ENCODE peak calls at places on chromosomes 7 and 10, in four cellular contexts. One of them, this sample, is unnamed.

GRCh38 chr10:904403-904802 is 27.1 kb downstream of the LARP4B start:
- DNase-seq in K562: no peak
- DNase-seq in WTC11: no peak
- DNase-seq in HepG2: no peak
- DNase-seq in this sample: no peak

GRCh38 chr7:17601921-17602320 is 303.5 kb downstream of the AHR start:
- DNase-seq in K562: no peak
- DNase-seq in WTC11: no peak
- DNase-seq in HepG2: no peak
- DNase-seq in this sample: no peak

GRCh38 chr10:72009430-72010081 is 45.4 kb downstream of the CHST3 start:
- DNase-seq in K562: no peak
- DNase-seq in WTC11: no peak
- DNase-seq in HepG2: no peak
- DNase-seq in this sample: no peak

GRCh38 chr10:78684954-78685353 is 383.8 kb upstream of the ZMIZ1 start:
- DNase-seq in K562: no peak
- DNase-seq in WTC11: no peak
- DNase-seq in HepG2: no peak
- DNase-seq in this sample: no peak

GRCh38 chr7:114212753-114213439 is 201.7 kb upstream of the FOXP2 start:
- DNase-seq in K562: no peak
- DNase-seq in WTC11: no peak
- DNase-seq in HepG2: no peak
- DNase-seq in this sample: no peak

GRCh38 chr7:44187636-44188416 is 1.4 kb downstream of the GCK start:
- DNase-seq in K562: no peak
- DNase-seq in WTC11: no peak
- DNase-seq in HepG2: no peak
- DNase-seq in this sample: no peak

GRCh38 chr7:26508917-26509316 is 217.3 kb downstream of the SNX10 start:
- DNase-seq in K562: no peak
- DNase-seq in WTC11: no peak
- DNase-seq in HepG2: no peak
- DNase-seq in this sample: no peak

GRCh38 chr10:50216894-50217293 is 34.4 kb downstream of the ASAH2 start:
- DNase-seq in K562: no peak
- DNase-seq in WTC11: no peak
- DNase-seq in HepG2: peak; percentile 46
- DNase-seq in this sample: no peak

GRCh38 chr10:26172126-26172525 is 44.4 kb upstream of the GAD2 start:
- DNase-seq in K562: peak; percentile 1
- DNase-seq in WTC11: peak; percentile 50
- DNase-seq in HepG2: no peak
- DNase-seq in this sample: no peak

GRCh38 chr10:98886686-98887085 is 349.0 kb downstream of the HPSE2 start:
- DNase-seq in K562: no peak
- DNase-seq in WTC11: no peak
- DNase-seq in HepG2: no peak
- DNase-seq in this sample: no peak

GRCh38 chr10:76729804-76730203 is 907.8 kb downstream of the KCNMA1 start:
- DNase-seq in K562: no peak
- DNase-seq in WTC11: no peak
- DNase-seq in HepG2: no peak
- DNase-seq in this sample: no peak

GRCh38 chr10:44244745-44245600 is 139.9 kb downstream of the CXCL12 start:
- DNase-seq in K562: no peak
- DNase-seq in WTC11: no peak
- DNase-seq in HepG2: peak; percentile 80
- DNase-seq in this sample: no peak

GRCh38 chr7:95861041-95861440 is 88.7 kb downstream of the DYNC1I1 start:
- DNase-seq in K562: no peak
- DNase-seq in WTC11: no peak
- DNase-seq in HepG2: no peak
- DNase-seq in this sample: no peak

GRCh38 chr10:96073722-96074121 is 30.3 kb downstream of the CCNJ start:
- DNase-seq in K562: peak; percentile 36
- DNase-seq in WTC11: no peak
- DNase-seq in HepG2: no peak
- DNase-seq in this sample: no peak

GRCh38 chr7:116591202-116592040 is 66.6 kb downstream of the CAV1 start:
- DNase-seq in K562: peak; percentile 21
- DNase-seq in WTC11: no peak
- DNase-seq in HepG2: no peak
- DNase-seq in this sample: no peak

GRCh38 chr7:66140924-66141323 is 26.3 kb downstream of the CRCP start:
- DNase-seq in K562: peak; percentile 42
- DNase-seq in WTC11: peak; percentile 46
- DNase-seq in HepG2: no peak
- DNase-seq in this sample: peak; percentile 31

GRCh38 chr10:101617102-101617823 is 29.1 kb downstream of the DPCD start:
- DNase-seq in K562: no peak
- DNase-seq in WTC11: no peak
- DNase-seq in HepG2: no peak
- DNase-seq in this sample: no peak

GRCh38 chr10:92366412-92367021 is 75.5 kb downstream of the MARCHF5 start:
- DNase-seq in K562: no peak
- DNase-seq in WTC11: no peak
- DNase-seq in HepG2: no peak
- DNase-seq in this sample: no peak

GRCh38 chr10:93912443-93912842 is 18.7 kb downstream of the SLC35G1 start:
- DNase-seq in K562: no peak
- DNase-seq in WTC11: no peak
- DNase-seq in HepG2: no peak
- DNase-seq in this sample: no peak

GRCh38 chr10:490256-490655 is 199.2 kb downstream of the DIP2C start:
- DNase-seq in K562: no peak
- DNase-seq in WTC11: no peak
- DNase-seq in HepG2: no peak
- DNase-seq in this sample: no peak

GRCh38 chr7:155860840-155861479 is 48.7 kb upstream of the SHH start:
- DNase-seq in K562: no peak
- DNase-seq in WTC11: no peak
- DNase-seq in HepG2: no peak
- DNase-seq in this sample: no peak

GRCh38 chr7:123143206-123143605 is 56.6 kb downstream of the SLC13A1 start:
- DNase-seq in K562: no peak
- DNase-seq in WTC11: no peak
- DNase-seq in HepG2: no peak
- DNase-seq in this sample: no peak

GRCh38 chr7:37337522-37337921 is 111.1 kb downstream of the ELMO1 start:
- DNase-seq in K562: no peak
- DNase-seq in WTC11: no peak
- DNase-seq in HepG2: no peak
- DNase-seq in this sample: no peak
- TF ChIP-seq ELF4 in K562: no peak
- TF ChIP-seq ELF4 in WTC11: no peak
- TF ChIP-seq ELF4 in HepG2: no peak
- TF ChIP-seq ELF4 in this sample: no peak

GRCh38 chr7:121474301-121474673 is 78.2 kb upstream of the FAM3C start:
- DNase-seq in K562: no peak
- DNase-seq in WTC11: no peak
- DNase-seq in HepG2: no peak
- DNase-seq in this sample: no peak

GRCh38 chr7:121479466-121479865 is 83.4 kb upstream of the FAM3C start:
- DNase-seq in K562: no peak
- DNase-seq in WTC11: no peak
- DNase-seq in HepG2: no peak
- DNase-seq in this sample: no peak

GRCh38 chr7:121475806-121476205 is 79.7 kb upstream of the FAM3C start:
- DNase-seq in K562: no peak
- DNase-seq in WTC11: no peak
- DNase-seq in HepG2: peak; percentile 30
- DNase-seq in this sample: no peak

GRCh38 chr7:121473645-121474300 is 77.7 kb upstream of the FAM3C start:
- DNase-seq in K562: no peak
- DNase-seq in WTC11: no peak
- DNase-seq in HepG2: no peak
- DNase-seq in this sample: no peak
- TF ChIP-seq ELF4 in K562: no peak
- TF ChIP-seq ELF4 in WTC11: no peak
- TF ChIP-seq ELF4 in HepG2: no peak
- TF ChIP-seq ELF4 in this sample: no peak

GRCh38 chr7:47581821-47582747 is at the start of gene TNS3:
- DNase-seq in K562: no peak
- DNase-seq in WTC11: peak; percentile 68
- DNase-seq in HepG2: no peak
- DNase-seq in this sample: peak; percentile 69

GRCh38 chr7:47580175-47580701 is 1.7 kb downstream of the TNS3 start:
- DNase-seq in K562: no peak
- DNase-seq in WTC11: no peak
- DNase-seq in HepG2: peak; percentile 91
- DNase-seq in this sample: no peak

GRCh38 chr7:47582748-47583740 is 1.1 kb upstream of the TNS3 start:
- DNase-seq in K562: no peak
- DNase-seq in WTC11: no peak
- DNase-seq in HepG2: no peak
- DNase-seq in this sample: no peak

GRCh38 chr7:47580811-47581331 is 1.0 kb downstream of the TNS3 start:
- DNase-seq in K562: no peak
- DNase-seq in WTC11: no peak
- DNase-seq in HepG2: peak; percentile 12
- DNase-seq in this sample: no peak

GRCh38 chr7:47581442-47581820 is 480 bp downstream of the TNS3 start:
- DNase-seq in K562: no peak
- DNase-seq in WTC11: peak; percentile 44
- DNase-seq in HepG2: no peak
- DNase-seq in this sample: peak; percentile 32
- TF ChIP-seq ELF4 in K562: no peak
- TF ChIP-seq ELF4 in WTC11: no peak
- TF ChIP-seq ELF4 in HepG2: no peak
- TF ChIP-seq ELF4 in this sample: no peak

GRCh38 chr10:58041901-58042300 is 225.8 kb downstream of the IPMK start:
- DNase-seq in K562: no peak
- DNase-seq in WTC11: no peak
- DNase-seq in HepG2: no peak
- DNase-seq in this sample: no peak

GRCh38 chr10:58048936-58049335 is 218.8 kb downstream of the IPMK start:
- DNase-seq in K562: no peak
- DNase-seq in WTC11: no peak
- DNase-seq in HepG2: no peak
- DNase-seq in this sample: no peak

DNA sequence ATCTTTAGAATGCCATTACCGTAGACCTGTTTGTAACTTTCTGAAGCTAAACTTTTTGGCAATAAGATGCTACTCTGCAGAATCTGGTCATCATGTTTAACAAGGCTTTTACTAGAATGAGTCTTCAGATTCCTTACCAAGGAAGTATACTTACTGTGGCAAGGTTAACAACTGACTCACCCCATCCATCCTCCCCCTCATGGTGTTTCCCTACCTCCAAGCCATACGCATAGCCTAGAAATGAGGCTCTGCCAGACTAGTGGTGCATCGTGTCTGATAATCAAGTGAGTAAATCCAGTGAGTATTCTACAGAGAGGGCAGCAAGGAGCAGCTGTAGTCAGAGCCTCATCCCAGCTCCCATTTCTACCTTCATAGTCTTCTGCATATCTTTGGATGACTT is 223.6 kb downstream of the IPMK start:
- DNase-seq in K562: no peak
- DNase-seq in WTC11: no peak
- DNase-seq in HepG2: no peak
- DNase-seq in this sample: no peak
- TF ChIP-seq ELF4 in K562: no peak
- TF ChIP-seq ELF4 in WTC11: no peak
- TF ChIP-seq ELF4 in HepG2: no peak
- TF ChIP-seq ELF4 in this sample: no peak

GRCh38 chr7:130887182-130888016 is 153.4 kb upstream of the KLF14 start:
- DNase-seq in K562: no peak
- DNase-seq in WTC11: no peak
- DNase-seq in HepG2: peak; percentile 56
- DNase-seq in this sample: no peak

GRCh38 chr7:130888017-130888371 is 154.0 kb upstream of the KLF14 start:
- DNase-seq in K562: no peak
- DNase-seq in WTC11: no peak
- DNase-seq in HepG2: no peak
- DNase-seq in this sample: no peak

GRCh38 chr7:130890176-130891020 is 156.4 kb upstream of the KLF14 start:
- DNase-seq in K562: no peak
- DNase-seq in WTC11: no peak
- DNase-seq in HepG2: no peak
- DNase-seq in this sample: no peak

GRCh38 chr7:130886438-130887135 is 152.6 kb upstream of the KLF14 start:
- DNase-seq in K562: no peak
- DNase-seq in WTC11: no peak
- DNase-seq in HepG2: no peak
- DNase-seq in this sample: no peak

DNA sequence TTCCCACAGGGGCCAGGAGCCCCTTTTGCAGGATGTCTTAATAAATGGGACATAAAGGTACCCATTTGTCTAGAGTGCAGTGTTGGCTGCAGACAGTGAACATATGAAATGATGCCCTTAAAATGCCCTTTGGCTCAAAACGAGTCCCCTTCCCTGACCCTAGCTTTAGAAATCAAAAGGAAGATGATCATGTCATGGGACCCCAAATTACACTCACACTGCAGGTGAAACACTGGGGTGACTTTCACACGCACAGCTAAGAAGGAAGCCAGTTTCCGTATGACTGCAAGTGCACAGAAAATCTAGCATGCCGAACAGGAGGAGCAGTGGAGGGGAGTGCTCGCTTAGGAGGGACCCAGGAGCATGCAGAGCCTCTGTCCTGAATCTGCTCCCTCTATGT is 154.5 kb upstream of the KLF14 start:
- DNase-seq in K562: no peak
- DNase-seq in WTC11: no peak
- DNase-seq in HepG2: no peak
- DNase-seq in this sample: no peak
- TF ChIP-seq ELF4 in K562: no peak
- TF ChIP-seq ELF4 in WTC11: no peak
- TF ChIP-seq ELF4 in HepG2: no peak
- TF ChIP-seq ELF4 in this sample: no peak

DNA sequence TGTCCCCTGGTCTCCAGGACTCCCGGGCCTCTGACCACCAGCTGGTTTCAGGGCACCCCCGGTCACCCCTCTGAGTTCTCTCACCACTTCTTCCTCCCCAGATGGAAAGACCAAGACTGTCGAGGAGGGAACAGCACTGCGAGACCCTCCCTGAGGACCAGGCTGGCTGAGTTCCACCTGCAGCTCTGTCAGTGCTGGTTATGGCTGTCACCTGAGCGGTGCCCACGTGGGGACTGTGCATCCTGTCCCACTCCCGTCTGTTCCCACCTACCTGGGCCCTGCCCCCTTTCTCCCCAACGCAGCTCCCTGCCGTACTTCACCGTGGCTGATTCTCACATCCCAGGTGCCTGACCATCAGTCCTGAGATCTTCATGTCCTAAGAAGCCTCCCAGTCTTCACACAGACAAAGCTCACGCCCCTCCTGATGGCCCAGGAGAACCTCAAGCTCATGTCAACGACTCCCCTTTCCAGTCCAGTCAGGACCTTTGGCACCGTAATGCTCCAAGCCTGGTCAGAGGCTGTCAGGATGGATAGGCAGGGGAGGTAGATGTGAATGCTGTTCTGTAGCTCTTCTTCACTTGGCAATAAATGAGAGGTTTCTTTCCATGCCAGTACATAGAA is 159.7 kb downstream of the USP6NL start:
- DNase-seq in K562: no peak
- DNase-seq in WTC11: no peak
- DNase-seq in HepG2: no peak
- DNase-seq in this sample: no peak
- TF ChIP-seq ELF4 in K562: no peak
- TF ChIP-seq ELF4 in WTC11: no peak
- TF ChIP-seq ELF4 in HepG2: no peak
- TF ChIP-seq ELF4 in this sample: no peak